ENCODE peak calls at places on chromosomes 12 and 14, in six cellular contexts. One of them, this sample, is unnamed.

GRCh38 chr12:83826112-83826511 is 1086.5 kb downstream of the SLC6A15 start:
- DNase-seq in GM12878: no peak
- DNase-seq in SK-N-SH: peak
- DNase-seq in H1: peak
- DNase-seq in HepG2: no peak
- DNase-seq in HCT116: peak
- DNase-seq in this sample: no peak

GRCh38 chr14:85252011-85252410 is 277.9 kb upstream of the FLRT2 start:
- DNase-seq in GM12878: no peak
- DNase-seq in SK-N-SH: no peak
- DNase-seq in H1: no peak
- DNase-seq in HepG2: no peak
- DNase-seq in HCT116: no peak
- DNase-seq in this sample: no peak

GRCh38 chr14:66425402-66425801 is 60.8 kb upstream of the CCDC196 start:
- DNase-seq in GM12878: no peak
- DNase-seq in SK-N-SH: no peak
- DNase-seq in H1: no peak
- DNase-seq in HepG2: no peak
- DNase-seq in HCT116: no peak
- DNase-seq in this sample: no peak

GRCh38 chr12:64746663-64747062 is 12.5 kb downstream of the GNS start:
- DNase-seq in GM12878: no peak
- DNase-seq in SK-N-SH: no peak
- DNase-seq in H1: no peak
- DNase-seq in HepG2: no peak
- DNase-seq in HCT116: no peak
- DNase-seq in this sample: no peak

GRCh38 chr12:43416981-43417380 is 135.0 kb downstream of the ADAMTS20 start:
- DNase-seq in GM12878: no peak
- DNase-seq in SK-N-SH: no peak
- DNase-seq in H1: no peak
- DNase-seq in HepG2: no peak
- DNase-seq in HCT116: no peak
- DNase-seq in this sample: no peak

GRCh38 chr12:65779091-65779642 is 45.1 kb upstream of the HMGA2 start:
- DNase-seq in GM12878: no peak
- DNase-seq in SK-N-SH: no peak
- DNase-seq in H1: no peak
- DNase-seq in HepG2: no peak
- DNase-seq in HCT116: peak
- DNase-seq in this sample: no peak

GRCh38 chr14:103749452-103749851 is 33.8 kb downstream of the ZFYVE21 start:
- DNase-seq in GM12878: no peak
- DNase-seq in SK-N-SH: no peak
- DNase-seq in H1: no peak
- DNase-seq in HepG2: no peak
- DNase-seq in HCT116: no peak
- DNase-seq in this sample: no peak

GRCh38 chr12:110661337-110661972 is 27.5 kb downstream of the HVCN1 start:
- DNase-seq in GM12878: peak
- DNase-seq in SK-N-SH: no peak
- DNase-seq in H1: no peak
- DNase-seq in HepG2: no peak
- DNase-seq in HCT116: no peak
- DNase-seq in this sample: no peak

GRCh38 chr14:59022144-59022543 is 166.3 kb upstream of the DAAM1 start:
- DNase-seq in GM12878: no peak
- DNase-seq in SK-N-SH: no peak
- DNase-seq in H1: no peak
- DNase-seq in HepG2: no peak
- DNase-seq in HCT116: no peak
- DNase-seq in this sample: peak

GRCh38 chr12:57368349-57369095 is 62.3 kb downstream of the R3HDM2 start:
- DNase-seq in GM12878: no peak
- DNase-seq in SK-N-SH: no peak
- DNase-seq in H1: no peak
- DNase-seq in HepG2: peak
- DNase-seq in HCT116: no peak
- DNase-seq in this sample: no peak

GRCh38 chr12:7075931-7076330 is 15.4 kb downstream of the C1S start:
- DNase-seq in GM12878: no peak
- DNase-seq in SK-N-SH: no peak
- DNase-seq in H1: no peak
- DNase-seq in HepG2: no peak
- DNase-seq in HCT116: no peak
- DNase-seq in this sample: no peak

GRCh38 chr12:76623929-76624328 is 64.4 kb upstream of the OSBPL8 start:
- DNase-seq in GM12878: no peak
- DNase-seq in SK-N-SH: no peak
- DNase-seq in H1: no peak
- DNase-seq in HepG2: no peak
- DNase-seq in HCT116: peak
- DNase-seq in this sample: no peak

GRCh38 chr12:114368685-114369084 is 37.3 kb downstream of the TBX5 start:
- DNase-seq in GM12878: no peak
- DNase-seq in SK-N-SH: no peak
- DNase-seq in H1: no peak
- DNase-seq in HepG2: no peak
- DNase-seq in HCT116: no peak
- DNase-seq in this sample: no peak

GRCh38 chr12:53996188-53996885 is 3.6 kb upstream of the HOXC9 start:
- DNase-seq in GM12878: no peak
- DNase-seq in SK-N-SH: no peak
- DNase-seq in H1: no peak
- DNase-seq in HepG2: no peak
- DNase-seq in HCT116: no peak
- DNase-seq in this sample: no peak

GRCh38 chr14:73977896-73978295 is 27.8 kb downstream of the COQ6 start:
- DNase-seq in GM12878: no peak
- DNase-seq in SK-N-SH: no peak
- DNase-seq in H1: no peak
- DNase-seq in HepG2: no peak
- DNase-seq in HCT116: no peak
- DNase-seq in this sample: no peak

GRCh38 chr14:105060751-105061427 is 4.3 kb downstream of the GPR132 start:
- DNase-seq in GM12878: no peak
- DNase-seq in SK-N-SH: peak
- DNase-seq in H1: no peak
- DNase-seq in HepG2: no peak
- DNase-seq in HCT116: no peak
- DNase-seq in this sample: no peak

GRCh38 chr14:76514599-76514998 is 138.7 kb downstream of the ESRRB start:
- DNase-seq in GM12878: no peak
- DNase-seq in SK-N-SH: no peak
- DNase-seq in H1: no peak
- DNase-seq in HepG2: peak
- DNase-seq in HCT116: peak
- DNase-seq in this sample: no peak

GRCh38 chr14:31024577-31025334 is 693 bp upstream of the AP4S1 start:
- DNase-seq in GM12878: no peak
- DNase-seq in SK-N-SH: no peak
- DNase-seq in H1: no peak
- DNase-seq in HepG2: no peak
- DNase-seq in HCT116: no peak
- DNase-seq in this sample: no peak

GRCh38 chr14:102408729-102409128 is 46.0 kb downstream of the TECPR2 start:
- DNase-seq in GM12878: no peak
- DNase-seq in SK-N-SH: no peak
- DNase-seq in H1: no peak
- DNase-seq in HepG2: no peak
- DNase-seq in HCT116: no peak
- DNase-seq in this sample: no peak

GRCh38 chr12:93698307-93699092 is 21.3 kb downstream of the CRADD start:
- DNase-seq in GM12878: no peak
- DNase-seq in SK-N-SH: no peak
- DNase-seq in H1: no peak
- DNase-seq in HepG2: peak
- DNase-seq in HCT116: no peak
- DNase-seq in this sample: no peak

GRCh38 chr14:24422261-24422660 is 7.2 kb downstream of the CBLN3 start:
- DNase-seq in GM12878: no peak
- DNase-seq in SK-N-SH: no peak
- DNase-seq in H1: no peak
- DNase-seq in HepG2: no peak
- DNase-seq in HCT116: no peak
- DNase-seq in this sample: no peak

GRCh38 chr12:64900540-64900939 is 76.1 kb downstream of the TBC1D30 start:
- DNase-seq in GM12878: no peak
- DNase-seq in SK-N-SH: no peak
- DNase-seq in H1: no peak
- DNase-seq in HepG2: no peak
- DNase-seq in HCT116: no peak
- DNase-seq in this sample: no peak

GRCh38 chr12:120583478-120584030 is 2.4 kb upstream of the POP5 start:
- DNase-seq in GM12878: no peak
- DNase-seq in SK-N-SH: peak
- DNase-seq in H1: peak
- DNase-seq in HepG2: peak
- DNase-seq in HCT116: peak
- DNase-seq in this sample: peak

GRCh38 chr12:96710127-96710745 is 196.8 kb upstream of the NEDD1 start:
- DNase-seq in GM12878: no peak
- DNase-seq in SK-N-SH: no peak
- DNase-seq in H1: no peak
- DNase-seq in HepG2: no peak
- DNase-seq in HCT116: no peak
- DNase-seq in this sample: no peak

GRCh38 chr12:9149372-9149771 is 33.7 kb upstream of the A2M start:
- DNase-seq in GM12878: no peak
- DNase-seq in SK-N-SH: no peak
- DNase-seq in H1: no peak
- DNase-seq in HepG2: no peak
- DNase-seq in HCT116: peak
- DNase-seq in this sample: no peak

GRCh38 chr12:92118826-92119536 is 26.7 kb downstream of the BTG1 start:
- DNase-seq in GM12878: no peak
- DNase-seq in SK-N-SH: no peak
- DNase-seq in H1: no peak
- DNase-seq in HepG2: peak
- DNase-seq in HCT116: no peak
- DNase-seq in this sample: no peak

GRCh38 chr12:127145929-127146789 is 1120.8 kb upstream of the TMEM132C start:
- DNase-seq in GM12878: no peak
- DNase-seq in SK-N-SH: peak
- DNase-seq in H1: no peak
- DNase-seq in HepG2: no peak
- DNase-seq in HCT116: peak
- DNase-seq in this sample: no peak

GRCh38 chr12:77947326-77947725 is 116.6 kb downstream of the NAV3 start:
- DNase-seq in GM12878: no peak
- DNase-seq in SK-N-SH: no peak
- DNase-seq in H1: no peak
- DNase-seq in HepG2: no peak
- DNase-seq in HCT116: no peak
- DNase-seq in this sample: no peak

GRCh38 chr14:55249423-55249822 is 21.8 kb upstream of the FBXO34 start:
- DNase-seq in GM12878: no peak
- DNase-seq in SK-N-SH: no peak
- DNase-seq in H1: no peak
- DNase-seq in HepG2: no peak
- DNase-seq in HCT116: no peak
- DNase-seq in this sample: no peak
- TF ChIP-seq JUND in GM12878: no peak
- TF ChIP-seq JUND in SK-N-SH: no peak
- TF ChIP-seq JUND in H1: no peak
- TF ChIP-seq JUND in HepG2: no peak
- TF ChIP-seq JUND in HCT116: no peak
- TF ChIP-seq JUND in this sample: no peak

DNA sequence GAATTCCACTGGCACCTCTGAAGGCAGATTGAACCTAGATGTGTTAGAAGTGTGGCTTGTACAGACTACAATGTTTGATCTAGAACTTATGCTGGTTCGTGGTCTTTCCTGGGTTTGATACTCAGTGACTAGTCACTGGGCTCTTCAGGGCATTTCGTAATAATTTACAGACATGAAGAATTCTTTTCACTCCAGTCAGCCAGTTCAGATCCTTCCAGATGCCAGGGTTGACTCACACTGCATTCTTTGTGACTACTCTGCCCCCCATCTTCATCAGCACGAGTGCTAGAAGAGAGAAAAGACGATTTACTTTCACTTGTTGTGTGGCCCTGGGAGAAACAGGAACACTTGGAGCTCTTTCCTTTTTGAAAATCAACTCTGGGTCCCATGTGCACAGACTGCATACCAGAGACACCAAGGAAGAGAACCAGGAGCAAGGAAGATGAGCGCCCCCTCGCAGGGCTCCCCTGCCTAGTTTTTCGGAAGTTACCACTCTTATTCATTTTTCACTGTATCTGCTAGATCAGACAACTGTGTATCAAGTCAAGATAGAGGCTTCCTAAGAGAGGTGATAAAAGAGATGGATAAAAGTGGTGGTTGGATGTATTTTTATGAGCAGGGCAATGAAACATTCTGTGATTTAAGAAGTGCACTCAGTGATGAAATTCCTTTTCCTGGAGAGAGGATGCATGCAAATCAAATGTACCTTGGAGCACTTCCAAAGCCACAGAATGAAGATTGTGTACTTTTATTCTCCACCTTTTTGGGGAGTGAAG is 33.5 kb upstream of the EVL start:
- DNase-seq in GM12878: no peak
- DNase-seq in SK-N-SH: no peak
- DNase-seq in H1: no peak
- DNase-seq in HepG2: no peak
- DNase-seq in HCT116: peak
- DNase-seq in this sample: no peak
- TF ChIP-seq JUND in GM12878: no peak
- TF ChIP-seq JUND in SK-N-SH: peak
- TF ChIP-seq JUND in H1: no peak
- TF ChIP-seq JUND in HepG2: no peak
- TF ChIP-seq JUND in HCT116: peak
- TF ChIP-seq JUND in this sample: peak

DNA sequence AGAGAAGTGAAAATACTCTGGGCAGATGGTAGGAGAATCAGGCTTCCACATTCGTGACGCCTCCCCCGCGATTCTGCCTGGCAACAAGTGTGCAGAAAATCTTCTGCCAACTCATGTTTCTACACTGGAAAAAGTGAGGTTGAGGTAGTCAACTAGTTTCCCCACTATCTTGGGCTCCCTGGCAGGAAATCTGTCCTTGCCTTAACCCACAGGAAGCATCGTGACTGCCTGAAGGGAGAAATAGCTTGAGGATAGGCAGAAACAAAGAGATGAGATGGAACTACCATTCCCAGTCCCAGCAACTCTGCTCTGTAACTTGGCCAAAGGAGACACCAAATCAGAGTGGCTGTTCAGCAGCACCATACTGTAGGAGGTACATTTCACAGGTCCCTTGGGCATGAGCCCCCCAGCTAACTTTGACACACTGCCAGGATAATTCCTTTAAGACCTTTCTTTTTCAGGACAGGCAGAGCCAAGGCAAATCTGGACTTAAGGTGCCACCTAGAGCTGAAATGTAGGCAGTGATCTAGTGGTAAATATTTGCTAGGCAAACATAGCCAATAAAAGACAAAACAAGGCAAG is 205.0 kb downstream of the PTPRO start:
- DNase-seq in GM12878: no peak
- DNase-seq in SK-N-SH: no peak
- DNase-seq in H1: no peak
- DNase-seq in HepG2: peak
- DNase-seq in HCT116: peak
- DNase-seq in this sample: no peak
- TF ChIP-seq JUND in GM12878: no peak
- TF ChIP-seq JUND in SK-N-SH: no peak
- TF ChIP-seq JUND in H1: no peak
- TF ChIP-seq JUND in HepG2: no peak
- TF ChIP-seq JUND in HCT116: no peak
- TF ChIP-seq JUND in this sample: no peak

GRCh38 chr12:11228268-11228879 is 41.1 kb downstream of the PRB3 start:
- DNase-seq in GM12878: peak
- DNase-seq in SK-N-SH: peak
- DNase-seq in H1: peak
- DNase-seq in HepG2: peak
- DNase-seq in HCT116: peak
- DNase-seq in this sample: peak
- TF ChIP-seq JUND in GM12878: no peak
- TF ChIP-seq JUND in SK-N-SH: no peak
- TF ChIP-seq JUND in H1: no peak
- TF ChIP-seq JUND in HepG2: no peak
- TF ChIP-seq JUND in HCT116: no peak
- TF ChIP-seq JUND in this sample: no peak